ENCODE peak calls at places on chromosomes 2 and 18, in eight cellular contexts. K, N, B, X, T, C, W and S are unnamed samples.

GRCh38 chr2:73830871-73831401 is 2.2 kb downstream of the STAMBP start:
- DNase-seq in K (no peak), N (no peak), B (no peak), X (peak; percentile 12), T (no peak), C (peak; percentile 91), W (peak; percentile 91), S (no peak)

GRCh38 chr2:32947484-32948143 is 861 bp downstream of the LTBP1 start:
- DNase-seq in K (peak; percentile 54), N (peak; percentile 85), B (no peak), X (peak; percentile 57), T (peak; percentile 76), C (peak; percentile 54), W (peak; percentile 54), S (peak; percentile 59)

GRCh38 chr2:69989017-69989416 is 27.6 kb upstream of the ASPRV1 start:
- DNase-seq in K (no peak), N (no peak), B (no peak), X (no peak), T (no peak), C (no peak), W (no peak), S (peak; percentile 56)

GRCh38 chr2:1972428-1972827 is 228.1 kb upstream of the PXDN start:
- DNase-seq in K (no peak), N (no peak), B (no peak), X (no peak), T (peak; percentile 74), C (peak; percentile 14), W (no peak), S (no peak)

GRCh38 chr2:151560289-151560688 is 150.6 kb downstream of the RIF1 start:
- DNase-seq in K (peak; percentile 85), N (no peak), B (no peak), X (peak; percentile 25), T (no peak), C (peak; percentile 65), W (peak; percentile 33), S (no peak)

GRCh38 chr2:199410130-199410529 is 47.6 kb downstream of the SATB2 start:
- DNase-seq in K (no peak), N (no peak), B (no peak), X (no peak), T (no peak), C (peak; percentile 60), W (peak; percentile 36), S (no peak)

GRCh38 chr2:201680743-201681142 is 17.7 kb downstream of the MPP4 start:
- DNase-seq in K (no peak), N (peak; percentile 61), B (peak; percentile 60), X (peak; percentile 38), T (no peak), C (peak; percentile 7), W (no peak), S (peak; percentile 22)

GRCh38 chr2:9201185-9201891 is 5.3 kb upstream of the ASAP2 start:
- DNase-seq in K (peak; percentile 88), N (no peak), B (no peak), X (peak; percentile 67), T (no peak), C (peak; percentile 91), W (peak; percentile 89), S (no peak)

GRCh38 chr18:76518073-76518472 is 23.0 kb upstream of the ZNF516 start:
- DNase-seq in K (no peak), N (peak; percentile 33), B (no peak), X (peak; percentile 14), T (no peak), C (no peak), W (peak; percentile 32), S (no peak)

GRCh38 chr2:26457695-26458364 is 20.1 kb downstream of the OTOF start:
- DNase-seq in K (no peak), N (no peak), B (no peak), X (no peak), T (no peak), C (no peak), W (no peak), S (no peak)

GRCh38 chr18:42192251-42193248 is 237.5 kb downstream of the PIK3C3 start:
- DNase-seq in K (peak; percentile 73), N (no peak), B (no peak), X (no peak), T (no peak), C (peak; percentile 43), W (no peak), S (no peak)

DNA sequence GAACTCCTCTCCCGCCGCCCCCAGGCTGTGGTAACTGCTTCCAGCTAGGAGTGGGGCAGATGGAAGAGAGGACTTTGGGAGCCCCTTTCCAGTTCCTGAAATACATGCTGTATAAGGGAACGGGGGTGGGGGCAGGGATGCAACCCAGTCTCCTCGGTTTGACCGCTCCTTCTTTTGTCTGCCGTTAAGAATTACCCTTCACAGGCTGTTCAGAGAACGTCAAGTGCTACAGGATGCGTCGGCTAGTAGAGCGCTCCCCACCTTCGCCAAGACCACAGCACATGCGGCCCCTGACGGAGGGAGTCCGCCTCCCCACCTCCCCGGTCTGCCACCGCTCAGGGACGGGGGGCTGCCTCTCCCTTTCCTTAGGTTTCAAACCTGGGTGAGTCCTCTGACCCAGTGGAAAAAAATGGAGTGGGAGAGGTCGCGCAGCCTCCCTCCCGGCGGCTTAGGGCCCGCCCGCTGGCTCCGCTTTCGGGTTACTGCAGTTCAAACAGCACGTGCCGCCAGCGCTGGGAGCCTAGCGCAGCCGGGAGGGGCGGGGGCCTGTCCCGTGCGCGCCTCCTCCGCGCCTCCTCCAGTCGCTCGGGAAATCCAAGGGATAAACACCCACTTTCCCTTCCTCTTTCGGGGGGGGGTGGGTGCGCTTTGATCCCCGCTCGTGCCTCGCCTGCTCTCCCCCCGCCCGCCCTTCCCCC is 4.8 kb downstream of the CYP26B1 start:
- DNase-seq in K (peak; percentile 55), N (peak; percentile 85), B (no peak), X (peak; percentile 28), T (peak; percentile 88), C (peak; percentile 67), W (peak; percentile 13), S (peak; percentile 74)
- H3K4me3 ChIP-seq in K (peak overlapping the region; percentile 22), N (peak overlapping the region; percentile 61), B (no peak overlapping the region), X (no peak overlapping the region), T (peak overlapping the region; percentile 29), C (peak overlapping the region; percentile 47), W (no peak overlapping the region), S (peak overlapping the region; percentile 15)

DNA sequence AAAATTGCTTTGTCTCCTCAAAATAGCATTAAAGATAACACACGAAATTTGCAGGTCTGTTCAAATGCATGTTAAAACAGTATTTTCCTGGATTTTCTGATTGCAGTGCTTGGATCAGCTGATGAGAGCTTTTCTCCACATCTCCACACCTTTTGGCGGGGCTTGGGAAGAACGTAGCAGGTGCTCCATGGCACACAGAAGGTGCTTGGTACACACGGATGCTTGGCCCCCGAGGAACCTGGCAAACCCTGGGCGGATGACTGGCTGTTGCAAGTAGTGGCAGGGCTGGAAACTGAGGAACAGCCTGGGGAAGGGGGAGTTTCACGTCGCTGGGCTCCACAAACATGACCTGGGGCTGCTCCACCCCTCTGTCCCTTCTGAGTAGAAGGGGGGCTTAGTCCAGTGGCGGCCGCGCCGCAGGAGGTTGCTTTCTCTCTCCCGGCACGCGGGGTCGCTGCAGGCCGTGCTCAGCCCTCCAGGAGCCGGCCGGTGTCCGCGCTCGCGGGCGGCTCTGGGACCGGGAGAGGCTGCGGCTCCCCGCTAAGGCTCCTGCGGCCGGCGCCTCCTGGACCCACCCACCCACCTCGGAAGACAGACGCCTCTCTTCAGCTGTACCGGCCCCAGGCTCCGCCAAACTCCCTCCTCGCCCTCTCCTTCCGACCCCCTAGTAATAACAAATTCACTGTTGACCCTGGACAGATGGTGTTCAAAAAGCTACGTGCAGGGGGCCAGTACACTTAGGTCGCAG is 69.3 kb downstream of the MARCO start:
- DNase-seq in K (peak; percentile 11), N (peak; percentile 90), B (peak; percentile 16), X (peak; percentile 10), T (peak; percentile 84), C (peak; percentile 78), W (peak; percentile 5), S (no peak)
- H3K9ac ChIP-seq in K (no peak overlapping the region), N (no peak overlapping the region), B (no peak overlapping the region), X (no peak overlapping the region), T (no peak overlapping the region), C (no peak overlapping the region), W (no peak overlapping the region), S (no peak overlapping the region)

GRCh38 chr18:12282436-12283039 is 25.5 kb upstream of the TUBB6 start:
- DNase-seq in K (peak; percentile 92), N (no peak), B (no peak), X (no peak), T (no peak), C (peak; percentile 93), W (peak; percentile 93), S (no peak)

GRCh38 chr18:12281861-12282260 is 26.2 kb upstream of the TUBB6 start:
- DNase-seq in K (no peak), N (no peak), B (no peak), X (no peak), T (no peak), C (no peak), W (no peak), S (no peak)

GRCh38 chr18:12278765-12279682 is 24.9 kb downstream of the CIDEA start:
- DNase-seq in K (peak; percentile 95), N (peak; percentile 87), B (no peak), X (peak; percentile 93), T (peak; percentile 93), C (peak; percentile 97), W (peak; percentile 98), S (peak; percentile 53)

GRCh38 chr18:12278153-12278764 is 24.1 kb downstream of the CIDEA start:
- DNase-seq in K (no peak), N (peak; percentile 38), B (no peak), X (no peak), T (no peak), C (peak; percentile 41), W (peak; percentile 13), S (no peak)

DNA sequence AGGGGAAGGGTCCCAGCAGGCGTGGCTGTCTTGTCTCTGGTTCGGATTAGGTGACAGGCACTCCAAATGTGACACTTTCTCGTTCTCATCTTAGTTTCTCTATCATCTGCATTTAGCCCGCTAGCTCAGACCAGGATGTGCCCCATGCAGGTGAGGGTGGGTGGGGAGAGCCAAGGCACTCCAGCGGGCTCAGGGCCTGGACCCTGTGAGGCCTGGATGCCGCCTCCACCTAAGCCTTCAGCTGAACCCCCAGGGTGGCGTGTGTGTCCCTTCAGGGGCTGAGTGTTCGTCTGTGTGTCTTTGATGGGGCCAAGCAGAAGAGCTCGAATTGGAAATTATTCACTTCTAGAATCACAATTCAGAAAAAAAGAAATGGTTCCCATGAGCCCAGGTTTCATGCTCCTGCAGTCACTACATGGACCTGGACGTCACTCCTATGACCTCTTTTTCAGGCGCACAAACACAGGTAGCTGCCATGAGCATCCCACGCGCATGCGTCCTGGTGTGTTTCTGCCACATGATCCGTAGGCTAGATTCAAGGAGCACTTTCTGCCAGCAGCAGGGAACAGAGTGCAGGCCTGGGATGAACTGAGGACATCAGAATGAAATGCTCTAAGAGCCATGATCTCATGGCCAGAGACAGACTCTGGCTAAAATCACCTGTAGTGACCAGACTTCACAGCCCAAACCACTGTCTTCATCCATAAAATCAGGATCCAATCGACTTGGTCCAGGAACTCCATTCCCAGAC is 25.8 kb downstream of the CIDEA start:
- DNase-seq in K (no peak), N (no peak), B (no peak), X (no peak), T (no peak), C (no peak), W (no peak), S (no peak)
- H3K4me3 ChIP-seq in K (no peak overlapping the region), N (no peak overlapping the region), B (no peak overlapping the region), X (no peak overlapping the region), T (no peak overlapping the region), C (peak overlapping the region; percentile 74), W (peak overlapping the region; percentile 5), S (peak overlapping the region; percentile 11)

DNA sequence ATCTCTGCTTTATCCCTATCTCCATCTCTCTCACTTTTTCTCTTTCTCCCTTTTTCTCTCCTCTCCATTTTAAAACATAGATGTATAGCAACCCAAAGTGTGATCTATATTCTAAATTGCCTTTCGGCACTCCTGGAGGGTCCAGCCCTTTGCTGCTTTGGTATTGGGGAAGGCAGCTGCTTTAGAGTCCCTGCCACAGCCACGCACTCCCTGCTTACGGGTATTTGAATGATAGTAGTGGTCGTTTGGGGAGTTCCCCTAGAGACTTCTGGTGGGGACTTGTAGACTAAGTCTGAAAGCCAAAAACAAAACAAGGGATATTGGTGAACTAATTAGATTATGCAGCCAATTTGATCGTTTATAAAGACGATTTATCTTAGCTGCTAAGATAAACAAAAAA is 11.9 kb downstream of the QPCT start:
- DNase-seq in K (no peak), N (no peak), B (no peak), X (no peak), T (no peak), C (no peak), W (no peak), S (no peak)
- H3K9ac ChIP-seq in K (no peak overlapping the region), N (no peak overlapping the region), B (no peak overlapping the region), X (no peak overlapping the region), T (no peak overlapping the region), C (no peak overlapping the region), W (no peak overlapping the region), S (no peak overlapping the region)